ENCODE peak calls at places on chromosomes 12 and 14, in four cellular contexts. V is effector memory CD4-positive, alpha-beta T cell; R is gastrocnemius medialis; I is suprapubic skin. F is an unnamed sample.
A peak's percentile ranks its signal among the peaks of the same experiment; 100 is the strongest.

GRCh38 chr14:92460541-92460915 is 53.1 kb upstream of the RIN3 start:
- DNase-seq in V (no peak), R (no peak), I (no peak), F (no peak)

GRCh38 chr12:40261937-40262336 is 37.1 kb downstream of the LRRK2 start:
- DNase-seq in I (no peak), R (no peak), V (no peak), F (no peak)

GRCh38 chr12:88725592-88726143 is 145.4 kb upstream of the KITLG start:
- DNase-seq in R (no peak), I (no peak), V (no peak), F (no peak)

GRCh38 chr14:93984070-93984469 is 7.7 kb upstream of the ASB2 start:
- DNase-seq in R (peak; percentile 97), I (no peak), V (no peak), F (no peak)

GRCh38 chr14:54589076-54589475 is 22.1 kb downstream of the SAMD4A start:
- DNase-seq in V (no peak), R (no peak), I (no peak), F (no peak)

GRCh38 chr12:46942579-46942978 is 116.8 kb upstream of the SLC38A4 start:
- DNase-seq in R (no peak), V (no peak), I (no peak), F (no peak)

GRCh38 chr14:65954915-65955314 is 531.3 kb upstream of the CCDC196 start:
- DNase-seq in R (no peak), I (no peak), V (no peak), F (no peak)

GRCh38 chr14:69046468-69046867 is 67.4 kb upstream of the ACTN1 start:
- DNase-seq in R (no peak), V (no peak), I (no peak), F (no peak)

GRCh38 chr12:122040579-122041386 is 19.1 kb downstream of the BCL7A start:
- DNase-seq in V (no peak), R (no peak), I (no peak), F (no peak)

GRCh38 chr12:124830306-124830705 is 33.4 kb downstream of the SCARB1 start:
- DNase-seq in R (no peak), V (no peak), I (no peak), F (no peak)

GRCh38 chr14:94320243-94320642 is 2.9 kb downstream of the SERPINA6 start:
- DNase-seq in I (no peak), R (no peak), V (no peak), F (no peak)

GRCh38 chr12:15244341-15244740 is 23.1 kb upstream of the RERG start:
- DNase-seq in V (no peak), I (no peak), R (no peak), F (no peak)

GRCh38 chr12:52059582-52060497 is 8.6 kb downstream of the NR4A1 start:
- DNase-seq in R (peak; percentile 15), V (no peak), I (no peak), F (no peak)

GRCh38 chr14:32933943-32934890 is 4.5 kb upstream of the NPAS3 start:
- DNase-seq in I (no peak), R (no peak), V (no peak), F (no peak)

GRCh38 chr12:62977419-62977818 is 42.5 kb upstream of the PPM1H start:
- DNase-seq in V (no peak), I (no peak), R (no peak), F (no peak)

GRCh38 chr12:30569426-30569825 is 126.2 kb downstream of the IPO8 start:
- DNase-seq in V (no peak), I (no peak), R (no peak), F (no peak)

GRCh38 chr14:75522224-75522764 is at the start of gene BATF:
- DNase-seq in V (peak; percentile 69), R (no peak), I (no peak), F (peak; percentile 92)

GRCh38 chr12:38998887-38999482 is 93.6 kb upstream of the CPNE8 start:
- DNase-seq in V (no peak), I (no peak), R (no peak), F (no peak)

GRCh38 chr12:29110506-29111442 is 38.3 kb upstream of the FAR2 start:
- DNase-seq in I (no peak), V (no peak), R (no peak), F (no peak)

GRCh38 chr14:29757188-29757680 is 170.4 kb downstream of the PRKD1 start:
- DNase-seq in I (no peak), V (no peak), R (no peak), F (no peak)

GRCh38 chr12:8742501-8742900 is 44.7 kb downstream of the RIMKLB start:
- DNase-seq in I (no peak), V (no peak), R (no peak), F (no peak)

GRCh38 chr12:104504151-104504550 is 47.4 kb downstream of the CHST11 start:
- DNase-seq in I (no peak), R (no peak), V (no peak), F (no peak)

GRCh38 chr14:40292664-40293063 is 860.4 kb upstream of the FBXO33 start:
- DNase-seq in I (no peak), R (no peak), V (no peak), F (no peak)

GRCh38 chr12:28568083-28568482 is 377.8 kb downstream of the CCDC91 start:
- DNase-seq in V (no peak), R (no peak), I (no peak), F (no peak)

GRCh38 chr14:79656496-79656895 is 554.8 kb downstream of the DIO2 start:
- DNase-seq in I (no peak), R (no peak), V (no peak), F (no peak)

GRCh38 chr12:55637467-55637866 is 775 bp downstream of the OR10P1 start:
- DNase-seq in V (peak; percentile 17), R (no peak), I (no peak), F (no peak)

GRCh38 chr12:59158066-59158465 is 237.8 kb upstream of the LRIG3 start:
- DNase-seq in I (no peak), R (no peak), V (no peak), F (no peak)

DNA sequence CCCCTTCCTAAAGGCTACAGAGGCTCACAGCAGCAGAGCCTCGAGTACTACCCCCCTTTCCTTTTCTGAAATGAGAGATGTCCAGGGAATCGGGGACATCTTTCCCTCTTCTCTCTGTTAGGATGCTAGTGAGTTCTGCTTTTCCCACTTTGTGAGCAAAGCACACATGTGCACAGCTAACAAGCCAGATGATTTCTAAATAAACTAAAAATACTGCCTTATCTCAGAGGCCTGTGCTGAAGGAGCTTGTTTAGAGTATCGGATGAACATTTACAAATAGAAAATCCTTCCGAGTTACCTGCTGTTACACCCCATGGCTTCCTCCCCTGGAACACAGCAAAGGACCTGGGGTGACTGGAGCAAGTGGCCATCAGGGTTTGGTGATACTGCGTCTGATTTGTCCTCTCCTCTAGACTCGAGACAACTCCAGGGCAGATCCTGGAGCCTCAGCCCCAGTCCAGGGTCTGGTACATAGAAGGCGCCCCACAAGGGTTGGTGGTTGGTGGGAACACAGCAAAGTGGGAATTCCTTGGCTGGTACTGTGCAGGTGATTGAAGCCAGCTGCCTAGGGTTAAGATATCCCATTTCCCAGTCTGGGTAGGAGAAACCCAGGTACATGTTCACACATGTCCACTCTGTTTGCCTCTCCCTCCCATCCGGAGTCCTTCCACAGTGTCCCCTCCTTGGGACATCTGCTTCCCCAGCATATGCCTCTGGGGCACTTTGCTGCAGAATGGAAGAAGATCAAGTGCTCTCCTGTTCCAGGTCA is 144.5 kb downstream of the SLC38A6 start:
- DNase-seq in V (no peak), I (no peak), R (peak; percentile 68), F (no peak)
- H3K27ac ChIP-seq in V (no peak overlapping the region), I (no peak overlapping the region), R (peak overlapping the region; percentile 98), F (peak overlapping the region; percentile 72)

DNA sequence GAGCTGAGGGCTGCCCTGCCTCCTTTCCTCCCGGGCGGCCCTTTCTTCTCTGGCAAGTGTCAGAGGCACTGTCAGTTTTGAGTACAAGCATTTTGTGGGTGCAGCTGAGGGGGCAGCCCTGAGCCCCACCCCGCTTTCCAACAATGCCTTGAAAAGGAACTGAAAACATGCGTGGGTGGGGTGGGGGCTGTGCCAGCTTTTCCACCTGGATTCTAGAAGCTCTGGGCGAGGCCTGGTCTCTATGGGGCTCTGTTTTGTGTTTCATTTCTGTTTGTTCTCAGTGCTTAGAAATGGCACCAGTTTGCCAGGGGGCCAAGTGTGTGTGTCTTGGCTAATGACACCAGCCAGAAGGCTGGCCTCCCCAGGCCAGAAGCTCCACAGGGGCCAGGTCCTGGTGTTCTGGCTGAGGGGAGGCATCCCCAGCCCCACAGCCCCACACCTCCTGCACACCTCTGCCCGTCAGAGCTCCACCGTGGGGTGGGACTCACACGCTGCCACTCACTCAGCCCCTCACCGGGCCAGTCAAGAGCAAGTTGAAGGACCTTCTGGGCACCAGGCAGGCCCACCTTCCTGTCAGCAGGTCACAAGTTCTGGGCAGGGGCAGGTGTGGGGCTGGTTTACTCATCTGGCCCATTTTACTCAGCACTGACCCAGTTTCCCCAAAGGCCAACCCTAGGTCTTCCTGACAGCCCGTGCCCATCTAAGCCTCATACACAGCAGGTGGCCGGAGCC is 155.1 kb downstream of the CALM1 start:
- DNase-seq in I (no peak), V (no peak), R (no peak), F (no peak)
- H3K4me1 ChIP-seq in I (peaks cover 20% of the 10 kb centered on the region), V (no peaks in the 10 kb centered on the region), R (peaks cover 12% of the 10 kb centered on the region), F (peaks cover 98% of the 10 kb centered on the region)

DNA sequence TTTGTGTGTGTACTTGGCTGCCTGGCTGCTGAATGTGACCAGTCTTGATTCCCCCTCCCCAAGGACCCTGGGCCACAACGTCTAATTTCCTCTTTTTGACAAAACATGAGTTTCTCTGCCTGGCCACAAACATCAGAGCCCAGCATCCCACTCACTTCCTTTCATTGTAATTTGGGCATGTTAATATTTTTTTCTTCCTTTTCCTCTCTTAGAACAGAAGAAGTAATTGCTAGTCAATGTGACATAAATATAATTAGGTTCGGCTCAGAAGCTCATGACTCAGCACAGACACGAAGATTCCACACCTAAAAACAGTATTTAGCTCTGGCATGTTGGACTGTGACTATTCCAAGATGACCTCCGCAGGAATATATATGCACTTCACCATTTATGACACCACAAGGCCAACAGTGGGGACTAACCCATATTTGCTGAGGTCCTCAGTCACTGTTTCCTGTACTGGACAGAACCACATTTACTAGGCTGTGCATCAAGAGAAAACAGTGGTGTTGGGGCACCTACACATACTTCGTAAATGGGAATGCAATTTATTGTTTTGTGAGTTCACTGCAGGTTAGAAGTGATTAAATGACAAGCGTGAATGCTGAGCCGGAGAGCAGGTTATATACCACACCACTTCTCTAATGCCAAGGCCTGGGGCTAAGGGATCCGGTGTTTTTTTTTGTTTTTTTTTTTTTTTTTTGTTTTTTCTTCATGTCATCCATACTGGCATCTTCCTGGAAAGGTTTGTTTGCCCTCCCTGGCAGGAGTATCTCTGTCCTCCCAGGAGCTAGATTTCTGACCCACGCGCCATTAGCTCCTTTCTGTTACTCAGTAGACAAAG is 4.2 kb downstream of the GSG1 start:
- DNase-seq in R (peak; percentile 23), I (no peak), V (no peak), F (peak; percentile 79)
- H3K27ac ChIP-seq in R (peak overlapping the region; percentile 66), I (peak overlapping the region; percentile 95), V (no peak overlapping the region), F (peak overlapping the region; percentile 84)

DNA sequence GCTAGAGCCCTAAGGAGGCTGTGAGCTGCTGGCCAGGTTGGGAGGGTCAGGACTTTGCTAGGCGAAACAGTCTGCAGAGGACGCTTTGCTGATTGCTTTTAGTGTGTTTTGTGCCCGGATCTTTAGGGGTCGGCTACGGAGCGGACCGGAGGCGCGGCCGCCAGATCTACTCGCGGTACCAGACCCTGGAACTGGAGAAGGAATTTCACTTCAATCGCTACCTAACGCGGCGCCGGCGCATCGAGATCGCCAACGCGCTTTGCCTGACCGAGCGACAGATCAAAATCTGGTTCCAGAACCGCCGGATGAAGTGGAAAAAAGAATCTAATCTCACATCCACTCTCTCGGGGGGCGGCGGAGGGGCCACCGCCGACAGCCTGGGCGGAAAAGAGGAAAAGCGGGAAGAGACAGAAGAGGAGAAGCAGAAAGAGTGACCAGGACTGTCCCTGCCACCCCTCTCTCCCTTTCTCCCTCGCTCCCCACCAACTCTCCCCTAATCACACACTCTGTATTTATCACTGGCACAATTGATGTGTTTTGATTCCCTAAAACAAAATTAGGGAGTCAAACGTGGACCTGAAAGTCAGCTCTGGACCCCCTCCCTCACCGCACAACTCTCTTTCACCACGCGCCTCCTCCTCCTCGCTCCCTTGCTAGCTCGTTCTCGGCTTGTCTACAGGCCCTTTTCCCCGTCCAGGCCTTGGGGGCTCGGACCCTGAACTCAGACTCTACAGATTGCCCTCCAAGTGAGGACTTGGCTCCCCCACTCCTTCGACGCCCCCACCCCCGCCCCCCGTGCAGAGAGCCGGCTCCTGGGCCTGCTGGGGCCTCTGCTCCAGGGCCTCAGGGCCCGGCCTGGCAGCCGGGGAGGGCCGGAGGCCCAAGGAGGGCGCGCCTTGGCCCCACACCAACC is 1.5 kb downstream of the HOXC6 start:
- DNase-seq in I (no peak), V (no peak), R (no peak), F (no peak)
- H3K4me1 ChIP-seq in I (peaks cover 81% of the 10 kb centered on the region), V (peaks cover 20% of the 10 kb centered on the region), R (peaks cover 35% of the 10 kb centered on the region), F (peaks cover 31% of the 10 kb centered on the region)

F was measured in esophagus muscularis mucosa.